ENCODE peak calls at places on chromosomes 12 and 14, in nine cellular contexts. P is mesenchymal stem cell; B is mesendoderm; R is A673; I is tibial artery; M is Peyer's patch; G is SJCRH30; H is cardiac muscle cell; Q is effector memory CD4-positive, alpha-beta T cell. D is an unnamed sample.

GRCh38 chr14:52013984-52014600 is 24.7 kb downstream of the RTRAF start:
- DNase-seq in P (no peak), B (peak; percentile 67), R (peak; percentile 49), I (no peak), M (no peak), G (peak; percentile 40), H (no peak), Q (no peak), D (no peak)

GRCh38 chr14:50744242-50744641 is 76.1 kb upstream of the SAV1 start:
- DNase-seq in P (no peak), B (no peak), R (no peak), I (no peak), M (no peak), G (no peak), H (no peak), Q (no peak), D (no peak)

GRCh38 chr12:65923228-65923627 is 98.9 kb downstream of the HMGA2 start:
- DNase-seq in P (no peak), B (no peak), R (no peak), I (no peak), M (no peak), G (no peak), H (no peak), Q (no peak), D (no peak)

GRCh38 chr14:43872222-43872621 is 634.9 kb downstream of the FSCB start:
- DNase-seq in P (no peak), B (peak; percentile 69), R (no peak), I (no peak), M (no peak), G (no peak), H (no peak), Q (no peak), D (no peak)

GRCh38 chr14:101828038-101828437 is 66.5 kb downstream of the PPP2R5C start:
- DNase-seq in P (peak; percentile 32), B (no peak), R (no peak), I (no peak), M (no peak), G (no peak), H (peak; percentile 44), Q (no peak), D (no peak)

GRCh38 chr14:30240685-30241084 is 313.0 kb upstream of the PRKD1 start:
- DNase-seq in P (no peak), B (no peak), R (no peak), I (no peak), M (no peak), G (no peak), H (no peak), Q (no peak), D (no peak)

GRCh38 chr12:85963322-85963721 is 89.2 kb downstream of the NTS start:
- DNase-seq in P (no peak), B (no peak), R (no peak), I (no peak), M (no peak), G (no peak), H (no peak), Q (no peak), D (no peak)

GRCh38 chr14:99118946-99119345 is 153.1 kb downstream of the BCL11B start:
- DNase-seq in P (no peak), B (no peak), R (no peak), I (no peak), M (no peak), G (no peak), H (no peak), Q (no peak), D (no peak)

GRCh38 chr12:121741743-121742142 is 29.2 kb downstream of the TMEM120B start:
- DNase-seq in P (no peak), B (no peak), R (no peak), I (no peak), M (no peak), G (no peak), H (no peak), Q (no peak), D (no peak)

GRCh38 chr12:90090929-90091651 is 382.5 kb upstream of the ATP2B1 start:
- DNase-seq in P (peak; percentile 88), B (peak; percentile 90), R (peak; percentile 93), I (peak; percentile 48), M (peak; percentile 70), G (peak; percentile 85), H (peak; percentile 75), Q (no peak), D (peak; percentile 4)

GRCh38 chr12:54564768-54565167 is 15.4 kb downstream of the PDE1B start:
- DNase-seq in P (no peak), B (peak; percentile 65), R (no peak), I (no peak), M (no peak), G (no peak), H (no peak), Q (no peak), D (no peak)

GRCh38 chr12:54560374-54560858 is 11.0 kb downstream of the PDE1B start:
- DNase-seq in P (peak; percentile 11), B (peak; percentile 95), R (peak; percentile 95), I (peak; percentile 97), M (peak; percentile 80), G (peak; percentile 22), H (peak; percentile 90), Q (peak; percentile 81), D (peak; percentile 86)

GRCh38 chr12:54563787-54564186 is 14.4 kb downstream of the PDE1B start:
- DNase-seq in P (no peak), B (no peak), R (no peak), I (no peak), M (no peak), G (no peak), H (no peak), Q (no peak), D (no peak)

GRCh38 chr12:54561164-54561563 is 11.8 kb downstream of the PDE1B start:
- DNase-seq in P (no peak), B (no peak), R (no peak), I (peak; percentile 51), M (no peak), G (no peak), H (peak; percentile 46), Q (no peak), D (peak; percentile 46)

DNA sequence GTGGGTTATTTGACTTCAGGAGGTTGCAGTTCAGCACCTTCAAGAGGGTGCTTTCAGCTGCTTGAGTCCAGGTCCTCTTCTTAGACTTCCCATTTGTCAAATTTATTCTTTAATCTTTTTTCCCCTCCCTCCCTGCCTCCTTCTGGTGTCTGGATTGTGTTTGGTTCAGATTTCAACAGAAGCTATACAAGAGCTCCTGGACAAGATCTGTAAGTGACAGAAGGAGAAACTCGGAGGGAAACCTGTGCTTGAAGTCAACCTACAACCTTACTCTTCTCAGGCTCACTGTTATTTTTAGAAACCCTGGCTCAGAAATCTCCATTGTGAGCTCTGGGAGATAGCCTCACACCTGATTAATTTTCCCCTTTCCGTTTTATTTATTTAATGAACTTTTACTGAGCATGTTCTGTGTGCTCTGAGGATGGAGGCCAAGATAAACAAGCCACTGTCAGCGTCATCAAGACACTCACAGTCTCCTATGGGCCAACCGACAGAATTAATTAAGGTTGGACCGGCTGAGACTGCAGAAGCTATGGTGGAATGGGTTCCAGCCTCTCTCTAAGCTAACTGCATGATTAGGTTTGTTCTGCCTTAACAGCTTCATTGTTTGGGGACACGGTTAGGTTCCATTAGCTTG is 13.4 kb downstream of the PDE1B start:
- DNase-seq in P (no peak), B (no peak), R (no peak), I (no peak), M (no peak), G (no peak), H (no peak), Q (no peak), D (no peak)
- H3K27me3 ChIP-seq in P (peaks cover 40% of the 10 kb centered on the region), B (peaks cover 2% of the 10 kb centered on the region), R (no peaks in the 10 kb centered on the region), I (no peaks in the 10 kb centered on the region), M (no peaks in the 10 kb centered on the region), G (peaks cover 23% of the 10 kb centered on the region), H (no peaks in the 10 kb centered on the region), Q (no peaks in the 10 kb centered on the region), D (no peaks in the 10 kb centered on the region)

GRCh38 chr14:80576401-80576800 is 365.1 kb upstream of the DIO2 start:
- DNase-seq in P (no peak), B (no peak), R (no peak), I (no peak), M (no peak), G (no peak), H (no peak), Q (no peak), D (no peak)
- H3K4me3 ChIP-seq in P (no peak overlapping the region), B (no peak overlapping the region), R (no peak overlapping the region), I (no peak overlapping the region), M (no peak overlapping the region), G (no peak overlapping the region), H (no peak overlapping the region), Q (no peak overlapping the region), D (no peak overlapping the region)

GRCh38 chr12:62720661-62721330 is 214.2 kb downstream of the PPM1H start:
- DNase-seq in P (peak; percentile 37), B (no peak), R (peak; percentile 9), I (no peak), M (no peak), G (peak; percentile 36), H (peak; percentile 63), Q (no peak), D (no peak)
- H3K27me3 ChIP-seq in P (no peaks in the 10 kb centered on the region), B (no peaks in the 10 kb centered on the region), R (no peaks in the 10 kb centered on the region), I (no peaks in the 10 kb centered on the region), M (no peaks in the 10 kb centered on the region), G (no peaks in the 10 kb centered on the region), H (no peaks in the 10 kb centered on the region), Q (no peaks in the 10 kb centered on the region), D (no peaks in the 10 kb centered on the region)

GRCh38 chr12:124583854-124584253 is 16.4 kb upstream of the NCOR2 start:
- DNase-seq in P (no peak), B (peak; percentile 44), R (no peak), I (no peak), M (no peak), G (peak; percentile 35), H (no peak), Q (no peak), D (no peak)

GRCh38 chr12:124581299-124581698 is 13.9 kb upstream of the NCOR2 start:
- DNase-seq in P (no peak), B (no peak), R (no peak), I (no peak), M (no peak), G (no peak), H (peak; percentile 65), Q (no peak), D (no peak)

GRCh38 chr12:124579921-124580517 is 12.6 kb upstream of the NCOR2 start:
- DNase-seq in P (no peak), B (no peak), R (no peak), I (no peak), M (no peak), G (no peak), H (no peak), Q (no peak), D (no peak)

GRCh38 chr12:124578854-124579253 is 11.4 kb upstream of the NCOR2 start:
- DNase-seq in P (no peak), B (no peak), R (no peak), I (no peak), M (no peak), G (no peak), H (no peak), Q (no peak), D (no peak)

DNA sequence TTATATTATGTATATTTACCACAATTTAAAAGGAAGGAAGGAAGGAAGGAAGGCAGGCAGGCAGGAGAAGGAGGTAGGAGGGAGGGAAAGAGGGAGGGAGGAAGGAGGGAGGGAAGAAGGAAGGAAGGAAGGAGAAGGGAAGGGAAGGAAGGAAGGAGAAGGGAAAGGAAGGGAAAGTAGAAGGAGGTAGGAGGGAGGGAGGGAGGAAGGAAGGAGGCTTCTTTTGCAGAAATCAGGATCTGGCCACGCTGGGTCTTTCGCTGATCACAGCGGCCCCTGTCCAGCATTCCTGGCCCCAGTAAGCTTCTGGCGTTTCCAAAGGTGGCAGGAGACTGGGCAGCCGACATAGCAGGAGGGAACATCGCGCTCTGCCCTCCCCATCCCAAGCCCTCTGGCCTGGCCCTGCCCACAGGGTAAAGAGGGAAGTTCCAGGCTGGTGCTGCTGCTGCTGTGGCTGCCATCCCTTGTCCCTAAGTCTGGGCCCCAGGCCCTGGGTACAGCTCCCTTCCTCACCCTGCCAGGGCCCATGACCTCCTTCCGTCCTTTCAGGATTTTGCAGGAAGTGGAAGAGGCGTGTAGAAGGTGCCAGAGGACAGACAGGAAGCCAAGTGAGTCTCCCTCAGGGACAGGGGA is 14.5 kb upstream of the NCOR2 start:
- DNase-seq in P (no peak), B (no peak), R (no peak), I (no peak), M (no peak), G (no peak), H (no peak), Q (no peak), D (no peak)
- H3K4me3 ChIP-seq in P (no peak overlapping the region), B (no peak overlapping the region), R (no peak overlapping the region), I (no peak overlapping the region), M (no peak overlapping the region), G (no peak overlapping the region), H (no peak overlapping the region), Q (no peak overlapping the region), D (no peak overlapping the region)

D was measured in HL-60.